ENCODE peak calls at places on chromosome 21, in nine cellular contexts. Y is HepG2, T is A549, Z is SK-N-SH, K is tibial nerve, C is K562, U is ovary, E is suprapubic skin, B is sigmoid colon. O is an unnamed sample.
A peak's percentile ranks its signal among the peaks of the same experiment; 100 is the strongest.

GRCh38 chr21:31132574-31133242 is 94.4 kb upstream of the KRTAP19-8 start:
- DNase-seq in E (no peak), Z (no peak), Y (no peak), B (no peak), C (no peak), T (no peak), U (no peak), K (no peak), O (peak; percentile 43)

GRCh38 chr21:18759751-18760161 is 356.2 kb upstream of the TMPRSS15 start:
- DNase-seq in T (peak; percentile 5), K (no peak), B (no peak), Z (no peak), C (no peak), U (no peak), Y (no peak), E (no peak), O (no peak)

GRCh38 chr21:41425954-41426655 is at the start of gene MX1:
- DNase-seq in C (no peak), K (peak; percentile 64), B (peak; percentile 84), U (peak; percentile 82), E (peak; percentile 79), Y (peak; percentile 16), T (peak; percentile 10), Z (peak; percentile 41), O (peak; percentile 91)

GRCh38 chr21:23155281-23155680 is 2157.1 kb downstream of the NCAM2 start:
- DNase-seq in U (no peak), K (no peak), E (no peak), Y (no peak), T (no peak), C (no peak), B (no peak), Z (no peak), O (no peak)

GRCh38 chr21:43908167-43908566 is 43.1 kb downstream of the AGPAT3 start:
- DNase-seq in Y (no peak), U (peak; percentile 31), K (no peak), C (no peak), E (no peak), B (peak; percentile 64), T (no peak), Z (no peak), O (no peak)

GRCh38 chr21:43864806-43865470 is at the start of gene AGPAT3:
- DNase-seq in K (no peak), U (peak; percentile 53), T (no peak), B (no peak), C (peak; percentile 92), E (no peak), Y (no peak), Z (peak; percentile 87), O (no peak)

GRCh38 chr21:32916522-32917099 is 109.1 kb upstream of the OLIG2 start:
- DNase-seq in T (peak; percentile 9), C (peak; percentile 18), B (no peak), U (no peak), Y (peak; percentile 35), E (no peak), Z (peak; percentile 12), K (no peak), O (no peak)

GRCh38 chr21:41851090-41851790 is 27.9 kb downstream of the PRDM15 start:
- DNase-seq in C (no peak), B (no peak), Z (no peak), T (no peak), K (no peak), U (no peak), E (no peak), Y (no peak), O (no peak)

GRCh38 chr21:42112857-42113256 is 41.7 kb downstream of the UMODL1 start:
- DNase-seq in K (no peak), T (no peak), Z (no peak), E (no peak), B (no peak), Y (no peak), U (no peak), C (no peak), O (no peak)

GRCh38 chr21:38883142-38883541 is 77.4 kb downstream of the ETS2 start:
- DNase-seq in T (no peak), B (no peak), K (no peak), Z (no peak), C (no peak), Y (no peak), E (no peak), U (no peak), O (no peak)

GRCh38 chr21:38888956-38889605 is 83.4 kb downstream of the ETS2 start:
- DNase-seq in Z (no peak), K (no peak), U (no peak), Y (no peak), T (no peak), E (no peak), B (no peak), C (no peak), O (no peak)

GRCh38 chr21:38887062-38887686 is 81.4 kb downstream of the ETS2 start:
- DNase-seq in T (no peak), E (no peak), C (no peak), B (no peak), Y (no peak), Z (no peak), K (no peak), U (no peak), O (no peak)

GRCh38 chr21:38887750-38888149 is 82.0 kb downstream of the ETS2 start:
- DNase-seq in Y (no peak), Z (no peak), E (no peak), K (no peak), T (no peak), C (no peak), U (no peak), B (no peak), O (no peak)
- TF ChIP-seq EP300 in Y (no peak), Z (no peak), E (no peak), K (no peak), T (no peak), C (no peak), U (no peak), B (no peak), O (no peak)

GRCh38 chr21:34684174-34684876 is 15.5 kb downstream of the CLIC6 start:
- DNase-seq in U (no peak), C (no peak), E (no peak), B (no peak), Y (no peak), K (no peak), Z (no peak), T (no peak), O (peak; percentile 31)
- H3K4me1 ChIP-seq in U (peaks cover 3% of the 10 kb centered on the region), C (no peaks in the 10 kb centered on the region), E (no peaks in the 10 kb centered on the region), B (no peaks in the 10 kb centered on the region), Y (no peaks in the 10 kb centered on the region), K (no peaks in the 10 kb centered on the region), Z (no peaks in the 10 kb centered on the region), T (no peaks in the 10 kb centered on the region), O (no peaks in the 10 kb centered on the region)

DNA sequence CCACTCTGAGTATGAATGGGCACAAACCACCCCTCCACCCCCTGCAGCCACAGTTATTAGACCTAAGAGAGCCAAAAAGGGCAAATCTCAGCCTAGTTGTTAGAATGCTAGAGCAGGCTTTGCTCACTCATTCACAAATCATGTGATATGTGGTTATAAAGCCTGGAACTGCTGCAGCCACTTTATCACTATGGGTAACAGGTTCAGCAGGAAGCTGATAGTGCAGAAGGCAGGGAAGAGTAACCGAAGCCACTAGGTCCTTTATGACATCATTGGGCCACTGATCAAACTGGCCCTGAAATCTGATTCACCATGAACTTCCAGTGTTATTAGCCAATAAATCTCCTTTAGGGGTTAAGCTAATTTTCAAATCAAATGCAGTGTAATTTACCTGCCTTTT is 134.7 kb downstream of the GRIK1 start:
- DNase-seq in E (no peak), U (no peak), K (no peak), Y (no peak), B (no peak), T (no peak), Z (no peak), C (no peak), O (no peak)
- TF ChIP-seq EP300 in E (no peak), U (no peak), K (no peak), Y (no peak), B (no peak), T (no peak), Z (no peak), C (no peak), O (no peak)

DNA sequence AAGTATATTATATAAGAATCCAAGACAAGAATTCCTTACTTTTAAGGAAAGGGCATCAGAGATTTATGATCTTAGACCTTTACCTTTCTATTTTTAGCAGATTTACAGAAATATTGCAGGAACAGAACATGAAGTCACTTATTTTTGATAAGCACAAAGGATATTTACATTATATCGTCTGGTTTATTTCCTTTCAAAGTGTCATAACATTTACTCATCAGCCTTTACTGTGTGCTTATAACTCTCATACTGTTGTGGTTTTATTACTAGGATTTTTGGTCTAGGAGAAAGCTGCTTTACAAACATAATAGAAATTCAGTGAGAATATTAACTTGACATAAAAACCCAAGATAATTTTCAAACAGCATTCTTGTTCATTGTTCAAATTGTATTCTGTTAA is 47.6 kb downstream of the APP start:
- DNase-seq in B (no peak), E (no peak), C (no peak), Z (no peak), T (no peak), U (no peak), Y (no peak), K (no peak), O (no peak)
- H3K4me1 ChIP-seq in B (peaks cover 56% of the 10 kb centered on the region), E (peaks cover 82% of the 10 kb centered on the region), C (no peaks in the 10 kb centered on the region), Z (peaks cover 33% of the 10 kb centered on the region), T (peaks cover 50% of the 10 kb centered on the region), U (peaks cover 11% of the 10 kb centered on the region), Y (peaks cover 37% of the 10 kb centered on the region), K (peaks cover 14% of the 10 kb centered on the region), O (peaks cover 30% of the 10 kb centered on the region)

DNA sequence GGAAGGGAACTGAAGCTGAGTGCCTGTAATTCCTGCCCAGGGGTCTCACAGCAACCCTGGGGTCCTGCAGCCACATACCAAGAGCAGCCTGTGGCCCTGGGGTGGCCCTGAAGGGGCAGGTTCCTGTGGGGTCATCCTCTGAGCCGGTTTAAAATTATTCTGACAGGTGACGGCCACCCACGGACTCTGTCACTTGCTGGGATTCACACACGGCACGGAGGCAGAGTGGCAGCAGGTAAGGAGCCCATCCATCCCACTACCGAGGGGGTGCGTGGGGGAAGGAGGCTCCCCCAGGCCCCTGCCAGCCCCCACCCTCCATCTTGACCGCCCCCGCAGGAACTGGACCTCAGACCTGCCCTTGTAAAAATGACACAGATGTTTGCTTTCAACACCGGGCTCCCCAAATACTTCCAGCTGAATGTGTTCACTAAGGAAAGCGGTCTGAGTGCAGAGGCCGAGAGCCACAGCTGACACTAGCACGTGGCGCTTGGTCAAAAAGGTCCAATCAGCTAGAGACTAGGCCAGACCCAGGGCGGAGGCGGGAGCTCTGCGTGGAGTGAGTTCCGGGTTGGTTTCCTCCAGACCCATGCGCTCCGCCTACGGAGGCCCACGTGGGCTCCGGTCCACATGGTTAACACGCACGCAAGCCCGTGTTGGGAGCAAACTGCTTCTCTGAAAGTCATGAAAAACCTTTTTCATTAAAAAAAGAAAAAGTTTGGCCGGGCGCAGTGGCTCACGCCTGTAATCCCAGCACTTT is 10.0 kb downstream of the YBEY start:
- DNase-seq in U (peak; percentile 85), K (peak; percentile 86), Z (no peak), T (no peak), E (peak; percentile 91), Y (peak; percentile 91), B (peak; percentile 95), C (peak; percentile 68), O (peak; percentile 70)
- TF ChIP-seq EP300 in U (no peak), K (peak; percentile 60), Z (no peak), T (no peak), E (no peak), Y (no peak), B (no peak), C (no peak), O (no peak)

DNA sequence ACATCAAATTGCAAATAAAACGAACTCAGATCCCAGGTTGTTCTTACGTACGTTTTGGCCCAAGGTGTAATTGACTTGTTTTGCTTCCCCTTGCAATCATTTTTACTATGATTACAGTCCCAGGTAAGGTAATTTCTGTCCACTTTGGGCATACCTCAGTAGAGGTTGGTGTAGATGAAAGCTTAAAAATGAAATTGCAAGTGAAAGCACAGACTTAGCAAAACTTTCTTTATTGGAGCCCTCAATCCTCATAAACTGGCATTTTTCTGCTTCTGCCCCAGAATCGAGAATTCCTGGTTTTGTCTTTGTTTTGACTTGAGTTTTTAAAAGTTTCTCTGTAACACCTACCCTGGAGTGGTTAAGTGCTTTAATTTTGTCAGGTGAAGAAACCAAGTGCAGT is 9.4 kb downstream of the MRPS6 start:
- DNase-seq in K (no peak), Z (no peak), T (no peak), E (no peak), C (no peak), Y (no peak), U (no peak), B (no peak), O (no peak)
- H3K4me1 ChIP-seq in K (peaks cover 29% of the 10 kb centered on the region), Z (peaks cover 3% of the 10 kb centered on the region), T (peaks cover 6% of the 10 kb centered on the region), E (peaks cover 32% of the 10 kb centered on the region), C (peaks cover 34% of the 10 kb centered on the region), Y (peaks cover 23% of the 10 kb centered on the region), U (peaks cover 13% of the 10 kb centered on the region), B (peaks cover 79% of the 10 kb centered on the region), O (peaks cover 17% of the 10 kb centered on the region)

O was measured in transverse colon.